ENCODE peak calls at places on chromosomes 3 and 15, in ten cellular contexts. R is HT1080, P is M059J, S is iPS-NIHi11, W is LoVo, N is GM13977, H is natural killer cell, E is NCI-H524 treated with DMSO at 0.1 percent for 48 hours, B is heart right ventricle, M is ecto neural progenitor cell. V is an unnamed sample.

GRCh38 chr15:67836134-67836455 is 3.8 kb downstream of the RNU6-1 start:
- DNase-seq in H (no peak), B (no peak), E (no peak), M (no peak), W (no peak), P (no peak), N (peak), S (peak), R (no peak), V (no peak)

GRCh38 chr15:32774022-32774421 is 56.2 kb downstream of the GREM1 start:
- DNase-seq in P (peak), B (no peak), N (no peak), W (peak), R (peak), M (no peak), S (no peak), E (no peak), H (no peak), V (peak)

GRCh38 chr15:50202003-50202402 is 20.0 kb downstream of the SLC27A2 start:
- DNase-seq in W (no peak), P (no peak), N (no peak), B (no peak), R (no peak), E (no peak), S (no peak), M (no peak), H (no peak), V (no peak)

GRCh38 chr3:159586587-159587202 is 401.9 kb upstream of the IL12A start:
- DNase-seq in H (no peak), W (peak), S (peak), N (no peak), R (peak), B (no peak), P (peak), M (peak), E (peak), V (peak)

GRCh38 chr3:125098929-125099328 is 43.1 kb upstream of the HEG1 start:
- DNase-seq in N (no peak), H (no peak), E (no peak), B (no peak), W (no peak), M (no peak), P (peak), S (no peak), R (no peak), V (no peak)

GRCh38 chr3:58068126-58068809 is 60.0 kb downstream of the FLNB start:
- DNase-seq in S (no peak), W (no peak), H (no peak), M (no peak), N (no peak), B (no peak), R (no peak), E (no peak), P (no peak), V (no peak)

GRCh38 chr3:35394400-35394799 is 244.9 kb upstream of the ARPP21 start:
- DNase-seq in B (no peak), W (no peak), S (no peak), P (no peak), E (no peak), M (no peak), H (no peak), R (no peak), N (no peak), V (no peak)

GRCh38 chr3:166743463-166744134 is 636.5 kb downstream of the ZBBX start:
- DNase-seq in M (no peak), E (no peak), S (no peak), H (no peak), B (no peak), N (no peak), P (no peak), W (no peak), R (no peak), V (no peak)

GRCh38 chr15:70236306-70237103 is 138.8 kb upstream of the TLE3 start:
- DNase-seq in W (no peak), B (no peak), R (peak), N (no peak), H (no peak), P (peak), E (no peak), S (no peak), M (no peak), V (peak)

GRCh38 chr3:65873028-65873427 is 165.7 kb downstream of the MAGI1 start:
- DNase-seq in M (no peak), R (no peak), W (no peak), N (no peak), E (no peak), B (peak), P (no peak), S (no peak), H (no peak), V (no peak)

GRCh38 chr3:179258820-179259219 is 7.9 kb upstream of the KCNMB3 start:
- DNase-seq in M (no peak), P (no peak), N (peak), B (no peak), W (no peak), E (no peak), R (no peak), H (no peak), S (no peak), V (no peak)

GRCh38 chr15:58165661-58166060 is 27.5 kb downstream of the AQP9 start:
- DNase-seq in M (no peak), R (no peak), H (no peak), S (no peak), B (peak), E (no peak), N (no peak), W (no peak), P (peak), V (peak)

GRCh38 chr3:14525685-14526631 is 14.2 kb downstream of the GRIP2 start:
- DNase-seq in E (no peak), R (peak), S (no peak), W (peak), P (peak), M (no peak), N (no peak), B (no peak), H (no peak), V (peak)

GRCh38 chr15:30921781-30922371 is 18.2 kb downstream of the FAN1 start:
- DNase-seq in E (no peak), B (peak), W (no peak), M (no peak), S (peak), H (no peak), R (no peak), P (no peak), N (no peak), V (no peak)

GRCh38 chr3:18648163-18648562 is 223.0 kb upstream of the SATB1 start:
- DNase-seq in B (no peak), P (no peak), M (no peak), W (no peak), H (no peak), N (no peak), E (no peak), S (no peak), R (no peak), V (no peak)

GRCh38 chr3:23600178-23600577 is 205.6 kb upstream of the UBE2E1 start:
- DNase-seq in P (peak), N (no peak), B (no peak), E (no peak), M (no peak), W (no peak), R (peak), H (no peak), S (no peak), V (peak)

GRCh38 chr3:177554900-177555759 is 357.8 kb upstream of the TBL1XR1 start:
- DNase-seq in R (peak), W (peak), H (no peak), E (no peak), B (no peak), P (peak), S (peak), N (no peak), M (no peak), V (peak)

GRCh38 chr3:45665101-45665572 is 24.1 kb upstream of the SACM1L start:
- DNase-seq in S (peak), B (no peak), N (peak), W (peak), E (peak), H (peak), P (peak), M (no peak), R (no peak), V (peak)